ENCODE peak calls at places on chromosome 13, in nine cellular contexts. K is endodermal cell, B is NCI-H1436, P is ELF-1, I is heart left ventricle, Q is progenitor cell of endocrine pancreas, H is B cell, M is cardiac muscle cell, E is NCI-H2081. Z is an unnamed sample.

GRCh38 chr13:56110751-56111150 is 1030.0 kb upstream of the PRR20A start:
- DNase-seq in P (no peak), I (no peak), H (no peak), Q (no peak), K (no peak), B (no peak), E (no peak), M (no peak), Z (no peak)

GRCh38 chr13:30165791-30166190 is 141.6 kb downstream of the KATNAL1 start:
- DNase-seq in H (no peak), Q (no peak), I (no peak), B (no peak), K (no peak), M (peak; percentile 39), P (no peak), E (no peak), Z (no peak)

GRCh38 chr13:23956106-23956505 is 58.8 kb upstream of the C1QTNF9B start:
- DNase-seq in B (no peak), P (no peak), K (no peak), E (no peak), I (no peak), H (no peak), M (peak; percentile 28), Q (no peak), Z (no peak)

GRCh38 chr13:23790591-23791170 is 98.5 kb downstream of the MIPEP start:
- DNase-seq in I (peak; percentile 54), K (no peak), M (peak; percentile 92), B (no peak), E (no peak), Q (no peak), H (no peak), P (no peak), Z (no peak)

GRCh38 chr13:71218960-71219359 is 648.0 kb downstream of the DACH1 start:
- DNase-seq in M (no peak), I (no peak), H (no peak), Q (no peak), K (peak; percentile 60), B (no peak), P (no peak), E (peak; percentile 30), Z (no peak)

GRCh38 chr13:35157143-35157755 is 215.2 kb downstream of the NBEA start:
- DNase-seq in H (no peak), Q (peak; percentile 17), K (peak; percentile 57), P (peak; percentile 7), M (peak; percentile 77), I (no peak), E (peak; percentile 36), B (peak; percentile 28), Z (peak; percentile 43)

GRCh38 chr13:81017525-81018152 is 676.7 kb upstream of the SPRY2 start:
- DNase-seq in B (peak; percentile 65), Q (no peak), I (no peak), K (no peak), H (no peak), E (peak; percentile 35), M (peak; percentile 70), P (no peak), Z (no peak)

GRCh38 chr13:36884235-36884634 is 35.8 kb downstream of the SMAD9 start:
- DNase-seq in P (no peak), B (no peak), E (no peak), I (no peak), M (no peak), Q (no peak), H (no peak), K (no peak), Z (no peak)

GRCh38 chr13:64723735-64724134 is 2506.4 kb downstream of the PCDH9 start:
- DNase-seq in K (no peak), Q (no peak), E (no peak), H (no peak), B (no peak), M (peak; percentile 93), I (no peak), P (peak; percentile 25), Z (no peak)

Z was measured in naive thymus-derived CD8-positive, alpha-beta T cell.